ENCODE peak calls at places on chromosomes 1 and 21, in four cellular contexts. S is GM06990, O is dorsolateral prefrontal cortex, X is WTC11. M is an unnamed sample.

GRCh38 chr1:5637171-5637570 is 355.1 kb downstream of the NPHP4 start:
- DNase-seq in X (no peak), S (no peak), O (no peak), M (peak; percentile 4)

GRCh38 chr1:228278432-228278941 is 70.6 kb downstream of the OBSCN start:
- DNase-seq in O (peak; percentile 22), X (no peak), S (no peak), M (no peak)

GRCh38 chr1:111212634-111213335 is 12.3 kb upstream of the DENND2D start:
- DNase-seq in X (no peak), S (no peak), O (no peak), M (no peak)

GRCh38 chr1:114152211-114153050 is 1.2 kb downstream of the SYT6 start:
- DNase-seq in S (no peak), O (no peak), X (peak; percentile 57), M (peak; percentile 40)

GRCh38 chr1:115811140-115811828 is 29.6 kb downstream of the NHLH2 start:
- DNase-seq in O (no peak), X (no peak), S (no peak), M (peak; percentile 1)

GRCh38 chr1:8712413-8713229 is 104.8 kb downstream of the RERE start:
- DNase-seq in X (no peak), S (no peak), O (no peak), M (no peak)

GRCh38 chr1:59333626-59334277 is 36.9 kb downstream of the FGGY start:
- DNase-seq in X (no peak), O (no peak), S (no peak), M (no peak)

GRCh38 chr1:43509740-43510375 is 20.8 kb upstream of the PTPRF start:
- DNase-seq in X (no peak), S (peak; percentile 57), O (no peak), M (no peak)

GRCh38 chr1:91891486-91891885 is 5.5 kb upstream of the TGFBR3 start:
- DNase-seq in S (no peak), X (no peak), O (no peak), M (no peak)

GRCh38 chr1:169202836-169203235 is 96.3 kb downstream of the ATP1B1 start:
- DNase-seq in O (no peak), X (no peak), S (no peak), M (no peak)

DNA sequence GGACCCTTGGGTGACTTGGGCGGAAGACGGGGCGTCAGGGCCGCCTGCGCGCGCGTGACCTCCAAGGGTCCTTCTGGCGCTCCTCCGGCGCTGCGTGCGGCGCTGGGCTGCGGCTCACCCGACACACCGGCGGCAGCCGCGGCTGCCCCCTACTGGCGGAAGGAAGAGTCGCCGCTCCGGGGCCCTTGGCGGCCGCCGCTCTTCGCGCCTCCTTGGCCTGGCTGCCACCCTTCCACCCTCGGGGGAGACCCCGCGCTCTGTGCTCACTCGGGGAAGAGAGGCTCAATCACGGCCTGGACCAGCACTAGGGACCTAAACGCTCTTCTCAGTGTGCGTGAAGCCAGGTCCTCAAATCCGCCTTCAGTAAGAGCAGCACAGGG is 89.7 kb downstream of the DMRTA2 start:
- DNase-seq in X (peak; percentile 80), S (peak; percentile 75), O (no peak), M (peak; percentile 54)
- TF ChIP-seq CTCF in X (peak; percentile 79), S (peak; percentile 53), O (peak; percentile 47), M (no peak)

GRCh38 chr1:216600730-216601426 is 122.4 kb downstream of the ESRRG start:
- DNase-seq in S (peak; percentile 48), O (peak; percentile 82), X (peak; percentile 74), M (peak; percentile 81)
- TF ChIP-seq CTCF in S (no peak), O (peak; percentile 48), X (no peak), M (no peak)

DNA sequence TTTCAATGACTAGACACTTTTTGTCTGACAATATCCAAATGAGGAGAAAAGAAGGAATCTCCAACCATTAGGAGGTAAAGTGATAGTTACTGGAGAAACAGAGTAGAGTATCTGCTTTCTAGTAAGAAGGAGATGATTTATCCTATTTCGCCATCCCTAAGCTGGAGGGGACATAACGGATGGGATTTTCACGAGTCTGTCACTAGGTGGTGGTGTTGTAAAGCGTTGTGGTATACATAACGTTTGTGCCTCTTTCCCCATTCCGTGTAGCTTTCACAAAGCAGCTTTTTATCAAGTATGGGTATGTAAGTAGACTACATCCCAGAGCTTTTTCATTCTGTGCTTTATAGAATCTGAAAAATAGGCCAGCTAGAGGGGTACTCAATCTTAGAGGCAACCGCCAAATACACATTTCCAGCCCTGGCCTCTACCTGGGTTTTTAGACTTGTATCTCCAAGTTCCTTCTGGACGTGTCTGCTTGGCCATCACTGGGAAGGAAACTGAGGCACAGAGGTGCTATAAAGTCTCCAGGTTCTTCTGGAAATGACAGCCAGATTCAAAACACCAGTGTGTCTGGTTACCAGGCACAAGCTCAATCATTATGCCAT is 33.3 kb upstream of the FAM3B start:
- DNase-seq in O (no peak), X (peak; percentile 28), S (peak; percentile 12), M (peak; percentile 42)
- TF ChIP-seq CTCF in O (peak; percentile 67), X (peak; percentile 53), S (peak; percentile 71), M (peak; percentile 88)

GRCh38 chr1:219518906-219519248 is 94.0 kb downstream of the ZC3H11B start:
- DNase-seq in X (no peak), O (no peak), S (no peak), M (no peak)

GRCh38 chr1:219517031-219517430 is 95.9 kb downstream of the ZC3H11B start:
- DNase-seq in O (no peak), S (no peak), X (no peak), M (no peak)

GRCh38 chr1:219518168-219518905 is 94.6 kb downstream of the ZC3H11B start:
- DNase-seq in S (no peak), O (no peak), X (no peak), M (no peak)

DNA sequence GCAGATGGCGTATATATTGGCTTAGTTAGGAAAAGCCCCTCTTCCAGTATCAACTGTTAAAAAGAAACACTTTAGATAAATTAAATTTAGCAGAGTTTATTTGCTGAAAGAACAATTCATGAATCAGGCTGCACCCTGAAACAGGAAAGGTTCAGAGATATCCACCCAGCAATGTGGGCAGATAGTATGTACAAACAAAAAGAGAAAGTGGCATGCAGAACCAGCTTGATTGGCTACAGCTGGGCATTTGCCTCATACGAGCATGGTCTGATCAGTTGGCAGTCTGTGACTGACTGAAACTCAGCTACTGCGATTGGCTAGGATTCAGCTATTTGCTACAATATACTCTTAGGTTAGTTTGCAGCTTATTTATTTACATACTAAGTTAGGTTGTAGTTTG is 98.2 kb downstream of the ZC3H11B start:
- DNase-seq in O (no peak), S (no peak), X (no peak), M (no peak)
- TF ChIP-seq CTCF in O (no peak), S (no peak), X (no peak), M (no peak)

M was measured in thyroid gland.